ENCODE peak calls at places on chromosomes 5 and 9, in nine cellular contexts. O is psoas muscle, Q is uterus, T is BE2C, Y is sigmoid colon, F is mucosa of descending colon, C is lower lobe of right lung, G is DND-41, A is adrenal gland. R is an unnamed sample.

GRCh38 chr9:88072831-88073365 is 65.4 kb downstream of the SPATA31C2 start:
- DNase-seq in O (no peak), Q (no peak), T (no peak), Y (no peak), F (no peak), C (no peak), G (no peak), A (no peak), R (no peak)

GRCh38 chr5:166991586-166991985 is 1299.9 kb upstream of the WWC1 start:
- DNase-seq in O (no peak), Q (no peak), T (no peak), Y (no peak), F (no peak), C (no peak), G (no peak), A (no peak), R (no peak)

GRCh38 chr9:4334439-4334838 is 34.6 kb upstream of the GLIS3 start:
- DNase-seq in O (no peak), Q (no peak), T (no peak), Y (no peak), F (peak; percentile 51), C (peak; percentile 78), G (no peak), A (peak; percentile 52), R (peak; percentile 75)

GRCh38 chr5:170572453-170572852 is 68.6 kb downstream of the KCNIP1 start:
- DNase-seq in O (no peak), Q (no peak), T (no peak), Y (no peak), F (no peak), C (no peak), G (no peak), A (no peak), R (peak; percentile 63)

GRCh38 chr5:108259306-108259705 is 122.6 kb downstream of the FBXL17 start:
- DNase-seq in O (no peak), Q (no peak), T (no peak), Y (no peak), F (no peak), C (no peak), G (no peak), A (no peak), R (no peak)

GRCh38 chr5:150626853-150627276 is 13.6 kb upstream of the SYNPO start:
- DNase-seq in O (no peak), Q (no peak), T (no peak), Y (no peak), F (peak; percentile 66), C (peak; percentile 70), G (no peak), A (peak; percentile 75), R (no peak)

GRCh38 chr5:171531638-171532037 is 112.2 kb downstream of the FGF18 start:
- DNase-seq in O (no peak), Q (no peak), T (no peak), Y (no peak), F (no peak), C (no peak), G (no peak), A (no peak), R (no peak)

GRCh38 chr9:93110400-93110855 is 14.4 kb downstream of the CARD19 start:
- DNase-seq in O (no peak), Q (peak; percentile 13), T (peak; percentile 18), Y (peak; percentile 61), F (peak; percentile 51), C (peak; percentile 51), G (no peak), A (peak; percentile 14), R (no peak)

GRCh38 chr9:128203842-128204551 is 818 bp downstream of the DNM1 start:
- DNase-seq in O (peak; percentile 41), Q (peak; percentile 52), T (peak; percentile 69), Y (no peak), F (no peak), C (no peak), G (peak; percentile 52), A (peak; percentile 57), R (no peak)

GRCh38 chr9:68685770-68686169 is 19.3 kb upstream of the PIP5K1B start:
- DNase-seq in O (no peak), Q (no peak), T (peak; percentile 30), Y (no peak), F (no peak), C (no peak), G (peak; percentile 4), A (peak; percentile 25), R (no peak)

GRCh38 chr5:87944553-87945320 is 323.9 kb downstream of the TMEM161B start:
- DNase-seq in O (peak; percentile 12), Q (no peak), T (no peak), Y (peak; percentile 66), F (no peak), C (no peak), G (no peak), A (no peak), R (no peak)

GRCh38 chr5:4020386-4020785 is 424.8 kb downstream of the IRX1 start:
- DNase-seq in O (no peak), Q (no peak), T (no peak), Y (no peak), F (no peak), C (no peak), G (no peak), A (no peak), R (no peak)

GRCh38 chr5:90113108-90113507 is 296.4 kb downstream of the CETN3 start:
- DNase-seq in O (no peak), Q (no peak), T (no peak), Y (no peak), F (no peak), C (no peak), G (no peak), A (no peak), R (no peak)

GRCh38 chr9:7088598-7088997 is 330.8 kb downstream of the KDM4C start:
- DNase-seq in O (no peak), Q (no peak), T (no peak), Y (no peak), F (no peak), C (no peak), G (no peak), A (no peak), R (no peak)

GRCh38 chr5:114416254-114416653 is 54.4 kb downstream of the KCNN2 start:
- DNase-seq in O (no peak), Q (no peak), T (no peak), Y (no peak), F (no peak), C (no peak), G (no peak), A (no peak), R (no peak)

GRCh38 chr5:74042559-74043357 is 416.8 kb downstream of the ARHGEF28 start:
- DNase-seq in O (no peak), Q (no peak), T (no peak), Y (no peak), F (no peak), C (no peak), G (no peak), A (no peak), R (no peak)

DNA sequence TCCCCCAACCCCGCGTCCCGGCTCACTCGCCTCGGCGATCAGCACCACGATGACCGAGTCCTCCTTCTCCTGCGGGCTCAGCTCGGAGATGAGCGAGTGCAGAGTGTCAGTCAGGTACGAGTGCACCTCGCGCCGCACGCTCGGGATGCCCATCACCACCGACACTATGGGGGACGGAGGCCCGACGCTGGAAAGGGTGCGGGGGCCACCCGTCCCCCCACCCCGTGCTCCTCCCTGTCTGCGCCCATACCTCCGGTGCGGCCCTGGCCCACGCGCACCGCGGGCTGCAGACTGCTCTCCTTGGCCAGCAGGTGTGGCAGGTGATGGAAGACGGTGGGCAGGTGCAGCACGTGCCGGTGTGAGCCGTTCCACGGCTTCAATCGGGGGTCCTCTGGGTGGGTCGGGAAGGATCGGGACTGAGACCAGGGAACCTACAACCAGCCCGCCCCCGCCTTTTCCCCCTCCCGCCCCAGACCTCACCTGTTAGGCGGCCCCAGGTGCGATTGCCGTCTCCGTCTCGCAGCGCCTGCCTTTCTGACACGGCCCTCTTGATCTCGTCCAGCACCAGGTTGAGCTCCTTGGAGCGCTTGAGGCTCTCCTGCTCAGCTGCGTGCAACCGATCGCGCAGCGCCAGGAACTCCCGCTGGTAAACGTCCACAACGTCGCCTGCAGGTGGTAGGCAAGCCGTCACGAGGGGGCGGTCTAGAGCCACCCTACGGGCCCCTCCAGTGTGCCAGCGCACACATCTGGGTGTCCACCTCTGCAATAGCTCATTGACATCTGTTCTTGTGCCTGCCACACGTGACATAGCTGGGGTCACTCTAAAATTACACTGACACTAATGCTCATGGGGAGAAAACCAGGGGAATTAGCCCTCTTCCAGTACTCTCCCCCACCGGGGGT is 5.1 kb downstream of the MGAT4B start:
- DNase-seq in O (peak; percentile 81), Q (peak; percentile 72), T (peak; percentile 91), Y (peak; percentile 91), F (peak; percentile 85), C (peak; percentile 88), G (no peak), A (peak; percentile 77), R (no peak)
- TF ChIP-seq CTCF in O (peak; percentile 64), Q (peak; percentile 73), T (peak; percentile 92), Y (peak; percentile 45), F (peak; percentile 55), C (peak; percentile 74), G (peak; percentile 20), A (peak; percentile 36), R (peak; percentile 82)

GRCh38 chr5:96880402-96881164 is 4.3 kb downstream of the ERAP2 start:
- DNase-seq in O (no peak), Q (no peak), T (no peak), Y (no peak), F (no peak), C (no peak), G (no peak), A (no peak), R (no peak)
- H3K4me3 ChIP-seq in O (no peak overlapping the region), Q (no peak overlapping the region), T (no peak overlapping the region), Y (no peak overlapping the region), F (no peak overlapping the region), C (peak overlapping the region; percentile 2), G (no peak overlapping the region), A (no peak overlapping the region), R (no peak overlapping the region)

GRCh38 chr9:121107041-121107440 is 32.3 kb downstream of the CNTRL start:
- DNase-seq in O (no peak), Q (no peak), T (no peak), Y (no peak), F (no peak), C (no peak), G (no peak), A (no peak), R (no peak)
- TF ChIP-seq CTCF in O (no peak), Q (no peak), T (no peak), Y (no peak), F (no peak), C (no peak), G (no peak), A (no peak), R (no peak)

DNA sequence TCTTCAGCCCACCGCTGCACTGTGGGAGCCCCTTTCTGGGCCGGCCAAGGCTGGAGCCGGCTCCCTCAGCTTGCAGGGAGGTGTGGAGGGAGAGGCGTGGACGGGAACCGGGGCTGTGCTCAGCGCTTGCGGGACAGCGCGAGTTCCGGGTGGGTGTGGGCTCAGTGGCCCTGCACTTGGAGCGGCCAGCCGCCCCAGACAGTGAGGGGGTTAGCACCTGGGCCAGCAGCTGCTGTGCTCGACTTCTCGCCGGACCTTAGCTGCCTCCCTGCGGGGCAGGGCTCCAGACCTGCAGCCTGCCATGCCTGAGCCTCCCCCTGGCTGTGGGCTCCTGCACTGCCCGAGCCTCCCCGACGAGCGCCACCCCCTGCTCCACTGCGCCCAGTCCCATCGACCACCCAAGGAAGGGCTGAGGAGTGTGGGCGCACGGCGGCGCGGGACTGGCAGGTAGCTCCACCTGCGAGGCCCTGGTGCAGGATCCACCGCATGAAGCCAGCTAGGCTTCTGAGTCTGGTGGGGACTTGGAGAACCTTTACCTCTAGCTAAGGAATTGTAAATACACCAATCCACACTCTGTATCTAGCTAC is 92.9 kb upstream of the MAST4 start:
- DNase-seq in O (no peak), Q (no peak), T (no peak), Y (no peak), F (peak; percentile 53), C (no peak), G (no peak), A (no peak), R (no peak)
- H3K4me3 ChIP-seq in O (no peak overlapping the region), Q (no peak overlapping the region), T (no peak overlapping the region), Y (no peak overlapping the region), F (no peak overlapping the region), C (no peak overlapping the region), G (no peak overlapping the region), A (no peak overlapping the region), R (no peak overlapping the region)

GRCh38 chr5:132883261-132883834 is 9.9 kb downstream of the LEAP2 start:
- DNase-seq in O (no peak), Q (no peak), T (peak; percentile 62), Y (peak; percentile 74), F (no peak), C (no peak), G (peak; percentile 33), A (peak; percentile 62), R (peak; percentile 28)
- TF ChIP-seq CTCF in O (peak; percentile 66), Q (peak; percentile 70), T (peak; percentile 92), Y (peak; percentile 58), F (peak; percentile 39), C (peak; percentile 67), G (peak; percentile 64), A (peak; percentile 36), R (peak; percentile 64)

R was measured in kidney epithelial cell.